ENCODE peak calls at places on chromosomes 6 and 20, in five cellular contexts. B is GM23338, L is keratinocyte, V is HepG2, F is endothelial cell of umbilical vein. A is an unnamed sample. For H3K36me3 and H4K20me1, the result is how much of the 10 kb centered on the place peaks cover.

GRCh38 chr6:14964486-14964885 is 281.4 kb upstream of the JARID2 start:
- DNase-seq in L (no peak), B (peak), V (no peak), F (no peak), A (no peak)

GRCh38 chr20:20549699-20550098 is 162.7 kb downstream of the RALGAPA2 start:
- DNase-seq in V (peak), L (peak), F (no peak), B (no peak), A (no peak)

GRCh38 chr6:30942338-30943060 is 1.7 kb downstream of the MUCL3 start:
- DNase-seq in V (peak), L (peak), B (peak), F (peak), A (peak)

GRCh38 chr6:42078391-42078790 is 28.1 kb downstream of the TAF8 start:
- DNase-seq in F (no peak), V (no peak), L (no peak), B (no peak), A (no peak)

GRCh38 chr6:26421259-26422144 is 18.8 kb upstream of the BTN3A3 start:
- DNase-seq in L (peak), F (peak), B (peak), V (peak), A (peak)

GRCh38 chr6:27608916-27609883 is 136.3 kb upstream of the ZNF184 start:
- DNase-seq in V (peak), L (no peak), B (peak), F (peak), A (peak)

GRCh38 chr6:148693882-148694484 is 52.8 kb upstream of the UST start:
- DNase-seq in B (no peak), F (no peak), L (no peak), V (no peak), A (no peak)

GRCh38 chr6:166499350-166500163 is 86.9 kb downstream of the RAMACL start:
- DNase-seq in F (no peak), V (no peak), B (no peak), L (no peak), A (no peak)

GRCh38 chr6:159110013-159110412 is 59.2 kb upstream of the FNDC1 start:
- DNase-seq in L (no peak), B (peak), V (peak), F (peak), A (peak)

GRCh38 chr6:11350294-11350693 is 117.8 kb upstream of the NEDD9 start:
- DNase-seq in B (no peak), F (no peak), L (no peak), V (peak), A (no peak)

GRCh38 chr6:13688692-13689196 is 22.9 kb downstream of the RANBP9 start:
- DNase-seq in L (no peak), V (no peak), F (no peak), B (no peak), A (no peak)

GRCh38 chr6:28758046-28758817 is 165.6 kb downstream of the TRIM27 start:
- DNase-seq in F (no peak), L (peak), V (peak), B (peak), A (no peak)

GRCh38 chr6:44608175-44608574 is 220.7 kb downstream of the CDC5L start:
- DNase-seq in V (no peak), B (no peak), L (no peak), F (no peak), A (no peak)

GRCh38 chr20:32585519-32586127 is 490 bp upstream of the NOL4L start:
- DNase-seq in B (peak), V (no peak), L (no peak), F (no peak), A (no peak)

GRCh38 chr6:136582702-136583471 is 32.7 kb upstream of the MAP7 start:
- DNase-seq in B (peak), F (peak), L (no peak), V (peak), A (peak)

GRCh38 chr6:35524380-35525020 is 11.8 kb upstream of the TULP1 start:
- DNase-seq in B (no peak), V (no peak), F (no peak), L (no peak), A (no peak)

GRCh38 chr6:91135406-91135805 is 548.5 kb upstream of the MAP3K7 start:
- DNase-seq in B (no peak), F (no peak), L (no peak), V (no peak), A (no peak)

GRCh38 chr6:35955521-35955920 is 34.6 kb upstream of the SRPK1 start:
- DNase-seq in V (no peak), B (no peak), F (no peak), L (no peak), A (no peak)

GRCh38 chr6:142566628-142567396 is 265.0 kb downstream of the ADGRG6 start:
- DNase-seq in B (peak), L (no peak), F (peak), V (peak), A (peak)

GRCh38 chr20:9919271-9920014 is 80.6 kb upstream of the PAK5 start:
- DNase-seq in F (no peak), L (no peak), V (no peak), B (no peak), A (no peak)

GRCh38 chr6:134169881-134170486 is 117.6 kb upstream of the SLC2A12 start:
- DNase-seq in V (no peak), L (no peak), F (no peak), B (no peak), A (no peak)

GRCh38 chr20:50918403-50918802 is 12.8 kb downstream of the ADNP start:
- DNase-seq in V (no peak), L (no peak), F (no peak), B (no peak), A (peak)

GRCh38 chr6:142605922-142606321 is 304.1 kb downstream of the ADGRG6 start:
- DNase-seq in B (no peak), V (no peak), L (no peak), F (peak), A (no peak)

GRCh38 chr20:31516166-31516565 is 1.9 kb downstream of the HM13 start:
- DNase-seq in F (no peak), L (no peak), V (no peak), B (no peak), A (no peak)
- H3K4me3 ChIP-seq in F (peak), L (peak), V (peak), B (peak), A (peak)

GRCh38 chr20:13283869-13284268 is 62.8 kb downstream of the ISM1 start:
- DNase-seq in F (no peak), B (no peak), L (no peak), V (no peak), A (no peak)
- H3K36me3 ChIP-seq in F (under half), B (under half), L (under half), V (under half), A (under half)

GRCh38 chr20:59827138-59828056 is 106.0 kb downstream of the SYCP2 start:
- DNase-seq in B (no peak), V (no peak), L (no peak), F (no peak), A (peak)
- H4K20me1 ChIP-seq in B (under half), V (under half), L (under half), F (under half), A (under half)

GRCh38 chr6:99602519-99603420 is 3.9 kb upstream of the PRDM13 start:
- DNase-seq in B (peak), V (no peak), L (no peak), F (no peak), A (no peak)

GRCh38 chr6:99605074-99605726 is 1.4 kb upstream of the PRDM13 start:
- DNase-seq in L (no peak), B (peak), V (no peak), F (no peak), A (no peak)

GRCh38 chr6:99603421-99604160 is 3.0 kb upstream of the PRDM13 start:
- DNase-seq in V (no peak), B (peak), F (peak), L (no peak), A (no peak)

GRCh38 chr6:99605911-99606669 is 543 bp upstream of the PRDM13 start:
- DNase-seq in V (no peak), F (no peak), L (no peak), B (no peak), A (peak)

DNA sequence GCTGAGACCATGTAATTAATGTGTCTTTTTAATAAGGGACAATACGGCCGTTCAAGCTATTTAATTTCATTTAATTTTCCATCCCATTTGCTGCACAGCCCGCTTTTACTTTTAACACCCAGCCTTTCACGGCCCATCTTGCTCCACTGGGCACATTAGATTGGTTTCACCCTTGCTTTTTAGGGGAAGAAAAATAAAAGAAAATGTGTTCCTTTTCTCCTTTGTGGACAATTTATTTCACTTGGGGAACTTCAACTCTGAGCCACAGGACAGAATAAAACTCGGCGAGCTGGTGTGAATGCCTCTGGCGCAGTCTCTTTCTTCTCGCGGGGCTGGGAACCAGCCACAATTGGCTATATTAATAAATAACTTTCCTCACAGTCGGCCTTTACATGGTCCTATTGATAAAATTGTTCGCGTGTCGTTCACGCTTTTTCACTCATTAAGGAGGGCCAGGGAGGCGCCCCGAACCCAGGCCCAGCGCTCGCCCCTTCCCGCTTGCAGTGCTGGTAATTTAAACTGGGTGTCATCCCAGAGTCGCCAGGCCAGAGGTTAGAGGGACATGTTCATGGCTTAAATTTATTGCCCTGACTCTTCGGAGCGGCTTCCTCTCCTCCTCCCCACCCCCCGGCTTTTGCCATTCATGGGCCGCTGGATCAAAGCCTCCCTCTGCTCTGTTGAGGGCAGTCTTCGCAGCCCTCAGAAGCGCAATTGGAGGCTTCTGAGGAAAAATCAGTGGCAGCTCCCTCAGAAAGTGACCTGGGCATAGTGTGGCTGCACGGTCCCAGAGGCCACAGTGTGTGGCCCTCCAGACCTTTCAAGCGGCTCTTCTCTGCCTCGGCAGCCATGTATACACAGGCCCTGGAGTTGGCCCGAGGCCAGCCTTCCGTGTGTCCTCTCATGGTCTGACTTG is 2.2 kb upstream of the PRDM13 start:
- DNase-seq in F (no peak), L (no peak), B (peak), V (no peak), A (no peak)
- H3K4me3 ChIP-seq in F (no peak), L (no peak), B (peak), V (no peak), A (no peak)

GRCh38 chr20:44633872-44634600 is 17.5 kb downstream of the ADA start:
- DNase-seq in V (no peak), B (no peak), F (no peak), L (no peak), A (peak)
- H3K36me3 ChIP-seq in V (under half), B (under half), F (under half), L (under half), A (under half)

GRCh38 chr20:57656252-57656820 is 36.1 kb upstream of the ZBP1 start:
- DNase-seq in V (no peak), B (no peak), L (no peak), F (no peak), A (peak)
- H4K20me1 ChIP-seq in V (under half), B (under half), L (under half), F (under half), A (under half)

GRCh38 chr6:6008114-6008647 is 1.5 kb upstream of the NRN1 start:
- DNase-seq in V (no peak), B (no peak), F (no peak), L (no peak), A (no peak)
- H3K4me3 ChIP-seq in V (peak), B (peak), F (peak), L (peak), A (peak)

GRCh38 chr6:110786271-110786670 is 29.0 kb downstream of the CDK19 start:
- DNase-seq in L (no peak), F (no peak), B (no peak), V (no peak), A (no peak)
- H3K36me3 ChIP-seq in L (under half), F (under half), B (under half), V (under half), A (under half)

GRCh38 chr6:20438462-20439070 is 36.9 kb downstream of the E2F3 start:
- DNase-seq in F (no peak), L (no peak), V (no peak), B (no peak), A (peak)
- H4K20me1 ChIP-seq in F (under half), L (under half), V (under half), B (under half), A (under half)

DNA sequence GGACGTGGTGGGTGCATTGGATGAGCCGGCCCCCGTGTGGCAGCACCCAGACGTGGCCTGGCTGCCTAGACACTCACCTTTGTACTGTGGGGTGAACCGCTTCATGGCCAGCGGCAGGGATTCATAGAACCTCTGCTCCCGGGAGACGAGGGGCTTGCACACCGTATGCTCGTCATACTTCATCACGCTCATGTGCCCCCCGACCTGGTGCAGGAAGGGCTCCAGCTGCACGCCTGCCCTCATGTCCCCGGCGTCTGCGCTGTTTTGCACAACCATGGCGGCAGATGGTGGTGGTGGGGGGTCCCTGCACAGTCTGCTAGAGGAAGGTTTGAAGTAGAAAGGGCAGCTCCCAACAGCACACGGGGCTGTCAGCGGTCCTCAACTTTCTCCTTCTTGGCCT is 11.5 kb downstream of the IP6K3 start:
- DNase-seq in L (no peak), B (no peak), V (no peak), F (no peak), A (no peak)
- H3K4me3 ChIP-seq in L (no peak), B (no peak), V (no peak), F (no peak), A (no peak)